ENCODE peak calls at places on chromosomes 6 and 20, in four cellular contexts. C is heart left ventricle, S is fibroblast of lung, P is left lung. V is an unnamed sample.

GRCh38 chr6:64330694-64331309 is 695.2 kb downstream of the PHF3 start:
- DNase-seq in C (peak), S (peak), P (peak), V (no peak)

GRCh38 chr6:149337330-149337729 is 19.8 kb downstream of the TAB2 start:
- DNase-seq in C (no peak), S (peak), P (no peak), V (no peak)

GRCh38 chr6:141394125-141394536 is 738.6 kb upstream of the GJE1 start:
- DNase-seq in C (no peak), S (no peak), P (peak), V (no peak)

GRCh38 chr6:107600936-107601335 is 111.0 kb downstream of the SOBP start:
- DNase-seq in C (peak), S (peak), P (no peak), V (no peak)

GRCh38 chr6:11315743-11316437 is 83.4 kb upstream of the NEDD9 start:
- DNase-seq in C (peak), S (peak), P (no peak), V (peak)

GRCh38 chr6:152135755-152136448 is 328.4 kb downstream of the ESR1 start:
- DNase-seq in C (no peak), S (no peak), P (no peak), V (no peak)

GRCh38 chr6:7468382-7469081 is 72.9 kb upstream of the DSP start:
- DNase-seq in C (peak), S (peak), P (no peak), V (peak)

GRCh38 chr20:8020314-8021079 is 936 bp upstream of the TMX4 start:
- DNase-seq in C (no peak), S (peak), P (no peak), V (no peak)

GRCh38 chr6:134436950-134437349 is 119.0 kb upstream of the SGK1 start:
- DNase-seq in C (no peak), S (no peak), P (no peak), V (no peak)

GRCh38 chr6:43628392-43629103 is 516 bp downstream of the GTPBP2 start:
- DNase-seq in C (peak), S (peak), P (no peak), V (no peak)

GRCh38 chr6:100487638-100488037 is 22.9 kb upstream of the SIM1 start:
- DNase-seq in C (no peak), S (no peak), P (no peak), V (no peak)

GRCh38 chr20:58625585-58625984 is 25.5 kb upstream of the STX16 start:
- DNase-seq in C (no peak), S (no peak), P (no peak), V (no peak)

GRCh38 chr20:43977962-43978361 is 63.3 kb downstream of the TOX2 start:
- DNase-seq in C (no peak), S (no peak), P (no peak), V (no peak)

GRCh38 chr6:71490876-71491275 is 202.3 kb downstream of the OGFRL1 start:
- DNase-seq in C (no peak), S (no peak), P (no peak), V (no peak)
- H3K4me3 ChIP-seq in C (no peak), S (no peak), P (no peak), V (no peak)

DNA sequence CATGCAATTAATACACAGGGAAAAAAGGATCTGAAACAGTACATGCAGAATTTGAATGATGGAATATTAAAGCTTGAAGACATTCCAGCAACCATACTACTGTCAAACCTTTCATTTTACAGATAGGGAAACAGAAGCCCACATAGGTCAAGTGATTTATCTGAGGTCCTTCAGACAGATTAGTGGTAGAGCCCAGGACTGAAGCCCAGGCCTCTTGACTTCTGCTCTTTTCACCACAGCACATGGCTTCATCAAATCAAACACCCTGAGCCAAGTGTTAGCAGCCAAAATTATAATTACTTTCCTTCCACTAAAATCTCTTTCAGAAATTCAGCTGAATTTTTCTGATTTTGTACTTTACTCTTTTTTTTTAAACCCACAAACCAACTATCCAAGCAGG is 435.6 kb upstream of the RUNX2 start:
- DNase-seq in C (peak), S (peak), P (no peak), V (no peak)
- TF ChIP-seq CTCF in C (no peak), S (no peak), P (no peak), V (no peak)

GRCh38 chr20:19885981-19886665 is 128.1 kb downstream of the RIN2 start:
- DNase-seq in C (peak), S (peak), P (no peak), V (no peak)
- H3K4me3 ChIP-seq in C (peak), S (no peak), P (peak), V (no peak)

GRCh38 chr6:161377116-161377515 is 103.3 kb upstream of the AGPAT4 start:
- DNase-seq in C (no peak), S (no peak), P (no peak), V (no peak)

GRCh38 chr6:161372422-161372793 is 98.5 kb upstream of the AGPAT4 start:
- DNase-seq in C (no peak), S (no peak), P (no peak), V (no peak)

GRCh38 chr6:161373905-161374451 is 100.1 kb upstream of the AGPAT4 start:
- DNase-seq in C (peak), S (peak), P (no peak), V (no peak)

GRCh38 chr6:161376367-161376766 is 102.5 kb upstream of the AGPAT4 start:
- DNase-seq in C (no peak), S (no peak), P (no peak), V (no peak)

GRCh38 chr6:161374971-161375873 is 101.4 kb upstream of the AGPAT4 start:
- DNase-seq in C (peak), S (peak), P (peak), V (no peak)
- TF ChIP-seq CTCF in C (no peak), S (peak), P (peak), V (peak)

V was measured in AG04449.